ENCODE peak calls at places on chromosomes 4 and X, in eight cellular contexts. L, H, Y, F, Z, N, V and Q are unnamed samples.

GRCh38 chrX:110852180-110852579 is 56.6 kb upstream of the CHRDL1 start:
- DNase-seq in L (no peak), H (no peak), Y (no peak), F (no peak), Z (peak; percentile 53), N (peak; percentile 45), V (no peak), Q (no peak)

GRCh38 chr4:114108869-114109268 is 129.4 kb upstream of the ARSJ start:
- DNase-seq in L (peak; percentile 69), H (no peak), Y (no peak), F (no peak), Z (peak; percentile 71), N (peak; percentile 81), V (no peak), Q (no peak)

GRCh38 chr4:59341506-59341905 is 1858.6 kb upstream of the ADGRL3 start:
- DNase-seq in L (no peak), H (no peak), Y (no peak), F (no peak), Z (no peak), N (no peak), V (no peak), Q (no peak)

GRCh38 chrX:32524385-32524784 is 687.0 kb downstream of the DMD start:
- DNase-seq in L (no peak), H (no peak), Y (no peak), F (no peak), Z (no peak), N (no peak), V (no peak), Q (no peak)

GRCh38 chrX:129779086-129779672 is 570 bp upstream of the SASH3 start:
- DNase-seq in L (no peak), H (no peak), Y (no peak), F (no peak), Z (no peak), N (no peak), V (no peak), Q (no peak)

GRCh38 chrX:152896450-152896849 is 1.4 kb upstream of the ZNF185 start:
- DNase-seq in L (no peak), H (no peak), Y (no peak), F (no peak), Z (peak; percentile 86), N (no peak), V (no peak), Q (no peak)

GRCh38 chrX:68177542-68177941 is 255.8 kb downstream of the OPHN1 start:
- DNase-seq in L (no peak), H (no peak), Y (no peak), F (no peak), Z (peak; percentile 50), N (no peak), V (no peak), Q (no peak)

GRCh38 chr4:41122775-41123174 is 91.6 kb downstream of the APBB2 start:
- DNase-seq in L (no peak), H (no peak), Y (no peak), F (no peak), Z (no peak), N (no peak), V (no peak), Q (no peak)

GRCh38 chrX:47831788-47832187 is 4.9 kb upstream of the ZNF81 start:
- DNase-seq in L (no peak), H (peak; percentile 46), Y (peak; percentile 50), F (no peak), Z (peak; percentile 62), N (peak; percentile 78), V (no peak), Q (no peak)

GRCh38 chrX:52341493-52341892 is 27.3 kb upstream of the XAGE2 start:
- DNase-seq in L (no peak), H (no peak), Y (no peak), F (no peak), Z (peak; percentile 28), N (no peak), V (no peak), Q (no peak)

GRCh38 chr4:38860788-38861424 is 4.3 kb upstream of the TLR6 start:
- DNase-seq in L (no peak), H (no peak), Y (peak; percentile 46), F (no peak), Z (peak; percentile 71), N (peak; percentile 95), V (no peak), Q (no peak)

GRCh38 chrX:10014462-10015373 is 47.6 kb downstream of the CLDN34 start:
- DNase-seq in L (no peak), H (peak; percentile 94), Y (peak; percentile 76), F (peak; percentile 48), Z (peak; percentile 88), N (peak; percentile 82), V (no peak), Q (peak; percentile 89)